ENCODE peak calls at places on chromosomes 3 and 15, in seven cellular contexts. S, N, F, P, J, D and G are unnamed samples.

GRCh38 chr15:31268108-31268501 is 58.5 kb upstream of the KLF13 start:
- DNase-seq in J (no peak), S (no peak), D (no peak), F (no peak), N (no peak), P (no peak), G (no peak)

GRCh38 chr3:38003371-38003816 is 12.8 kb downstream of the VILL start:
- DNase-seq in J (peak; percentile 57), P (peak; percentile 48), D (no peak), S (peak; percentile 50), N (peak; percentile 43), F (no peak), G (peak; percentile 61)

GRCh38 chr3:98811048-98811447 is 47.9 kb downstream of the ST3GAL6 start:
- DNase-seq in P (no peak), S (no peak), D (no peak), J (no peak), F (no peak), N (no peak), G (no peak)

GRCh38 chr3:161920196-161920595 is 423.6 kb downstream of the OTOL1 start:
- DNase-seq in F (no peak), D (no peak), J (no peak), S (no peak), P (no peak), N (no peak), G (no peak)

GRCh38 chr3:193938613-193939012 is 197.3 kb upstream of the HES1 start:
- DNase-seq in D (no peak), J (no peak), S (no peak), N (no peak), P (no peak), F (peak; percentile 67), G (no peak)

GRCh38 chr15:88912500-88912921 is 668 bp downstream of the MFGE8 start:
- DNase-seq in F (no peak), S (no peak), D (no peak), J (peak; percentile 65), N (no peak), P (no peak), G (no peak)

GRCh38 chr3:120425877-120426276 is 24.9 kb downstream of the FSTL1 start:
- DNase-seq in F (no peak), J (peak; percentile 96), S (no peak), P (no peak), D (peak; percentile 48), N (no peak), G (no peak)

GRCh38 chr15:68399096-68400065 is 32.6 kb downstream of the ITGA11 start:
- DNase-seq in S (no peak), N (no peak), D (no peak), J (no peak), F (no peak), P (no peak), G (no peak)

GRCh38 chr3:16890605-16891333 is 6.0 kb downstream of the PLCL2 start:
- DNase-seq in F (no peak), N (no peak), D (no peak), P (no peak), J (no peak), S (no peak), G (no peak)

GRCh38 chr15:90351479-90352108 is 490 bp upstream of the ZNF774 start:
- DNase-seq in P (no peak), D (no peak), N (no peak), J (no peak), S (no peak), F (no peak), G (no peak)

GRCh38 chr3:23183731-23184130 is 19.4 kb upstream of the UBE2E2 start:
- DNase-seq in P (no peak), F (no peak), J (peak; percentile 77), D (no peak), S (no peak), N (no peak), G (peak; percentile 10)

GRCh38 chr15:101808201-101808600 is 3.8 kb upstream of the OR4F15 start:
- DNase-seq in S (no peak), D (no peak), F (no peak), J (no peak), N (no peak), P (no peak), G (no peak)

GRCh38 chr3:30750967-30751366 is 143.5 kb downstream of the GADL1 start:
- DNase-seq in F (no peak), J (no peak), S (no peak), D (no peak), N (no peak), P (no peak), G (no peak)

GRCh38 chr3:45595364-45596154 is 1.0 kb downstream of the LIMD1 start:
- DNase-seq in J (no peak), F (no peak), N (no peak), S (no peak), D (no peak), P (no peak), G (no peak)